ENCODE peak calls at places on chromosomes 13 and 19, in four cellular contexts. One of them, this sample, is unnamed.
A peak's percentile ranks its signal among the peaks of the same experiment; 100 is the strongest.

GRCh38 chr13:107883561-107884175 is 331.7 kb downstream of the LIG4 start:
- DNase-seq in HCT116: no peak
- DNase-seq in K562: peak; percentile 97
- DNase-seq in HepG2: no peak
- DNase-seq in this sample: no peak

GRCh38 chr13:41788552-41788951 is 172.4 kb downstream of the VWA8 start:
- DNase-seq in HCT116: no peak
- DNase-seq in K562: no peak
- DNase-seq in HepG2: no peak
- DNase-seq in this sample: no peak

GRCh38 chr13:49220856-49221614 is 897 bp downstream of the MLNR start:
- DNase-seq in HCT116: no peak
- DNase-seq in K562: no peak
- DNase-seq in HepG2: no peak
- DNase-seq in this sample: no peak

GRCh38 chr19:14678199-14678598 is 3.6 kb upstream of the ADGRE3 start:
- DNase-seq in HCT116: no peak
- DNase-seq in K562: no peak
- DNase-seq in HepG2: no peak
- DNase-seq in this sample: no peak

GRCh38 chr13:99990045-99990977 is 8.7 kb downstream of the ZIC2 start:
- DNase-seq in HCT116: no peak
- DNase-seq in K562: no peak
- DNase-seq in HepG2: no peak
- DNase-seq in this sample: no peak

GRCh38 chr13:81487151-81487550 is 1146.2 kb upstream of the SPRY2 start:
- DNase-seq in HCT116: peak; percentile 35
- DNase-seq in K562: peak; percentile 14
- DNase-seq in HepG2: peak; percentile 24
- DNase-seq in this sample: no peak

GRCh38 chr19:6062961-6063575 is 47.2 kb downstream of the RFX2 start:
- DNase-seq in HCT116: no peak
- DNase-seq in K562: no peak
- DNase-seq in HepG2: no peak
- DNase-seq in this sample: no peak

GRCh38 chr19:44024900-44025216 is 321 bp upstream of the ZNF222 start:
- DNase-seq in HCT116: no peak
- DNase-seq in K562: no peak
- DNase-seq in HepG2: no peak
- DNase-seq in this sample: no peak

GRCh38 chr13:84191199-84191598 is 308.9 kb upstream of the SLITRK1 start:
- DNase-seq in HCT116: no peak
- DNase-seq in K562: no peak
- DNase-seq in HepG2: no peak
- DNase-seq in this sample: no peak

GRCh38 chr19:31532034-31532433 is 182.8 kb upstream of the TSHZ3 start:
- DNase-seq in HCT116: no peak
- DNase-seq in K562: no peak
- DNase-seq in HepG2: no peak
- DNase-seq in this sample: no peak

GRCh38 chr13:48783181-48783630 is 129.5 kb downstream of the CYSLTR2 start:
- DNase-seq in HCT116: no peak
- DNase-seq in K562: peak; percentile 6
- DNase-seq in HepG2: peak; percentile 63
- DNase-seq in this sample: peak; percentile 4

GRCh38 chr19:29283366-29283765 is 70.4 kb upstream of the UQCRFS1 start:
- DNase-seq in HCT116: no peak
- DNase-seq in K562: no peak
- DNase-seq in HepG2: no peak
- DNase-seq in this sample: no peak
- TF ChIP-seq SIN3A in HCT116: no peak
- TF ChIP-seq SIN3A in K562: no peak
- TF ChIP-seq SIN3A in HepG2: no peak
- TF ChIP-seq SIN3A in this sample: no peak

DNA sequence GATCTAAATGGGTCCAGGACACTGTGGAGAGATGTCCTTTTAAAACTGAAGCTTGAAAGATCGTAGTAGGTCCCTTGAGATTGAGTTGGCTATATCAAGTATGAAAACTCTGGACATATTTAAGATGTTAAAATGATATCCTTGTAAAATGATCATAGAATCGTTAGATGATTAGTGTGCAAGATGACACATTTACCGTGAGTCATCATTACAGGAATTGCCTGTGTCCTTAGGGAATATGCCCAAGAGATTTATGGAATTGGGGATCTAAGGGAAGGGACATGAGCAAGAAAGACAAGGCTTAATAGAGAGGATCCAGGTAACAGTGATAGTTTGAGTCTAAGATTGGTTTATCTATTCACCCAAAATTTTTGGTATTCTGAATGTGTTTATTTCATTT is 233.7 kb downstream of the GPC5 start:
- DNase-seq in HCT116: no peak
- DNase-seq in K562: no peak
- DNase-seq in HepG2: no peak
- DNase-seq in this sample: no peak
- TF ChIP-seq TCF7L2 in HCT116: no peak
- TF ChIP-seq TCF7L2 in K562: no peak
- TF ChIP-seq TCF7L2 in HepG2: no peak
- TF ChIP-seq TCF7L2 in this sample: no peak

DNA sequence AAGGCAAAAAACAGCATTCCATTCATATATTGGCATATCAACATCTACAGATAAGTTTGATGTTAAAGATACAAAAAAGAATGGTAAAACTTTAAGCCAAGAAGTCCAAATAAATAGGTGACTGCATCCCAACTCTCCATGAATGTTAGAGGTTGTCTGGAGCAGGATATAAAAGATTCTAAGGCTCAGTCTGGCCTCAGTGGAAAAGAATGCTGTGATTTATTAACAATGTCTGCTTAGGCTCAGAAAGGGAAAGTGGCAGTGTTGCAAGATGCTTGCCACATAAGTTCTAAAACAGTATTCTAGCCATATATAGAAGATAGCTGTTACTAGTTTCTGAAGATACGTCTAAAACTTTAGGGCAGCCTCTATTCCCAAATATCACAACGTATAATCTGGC is 179.8 kb upstream of the NBEA start:
- DNase-seq in HCT116: no peak
- DNase-seq in K562: no peak
- DNase-seq in HepG2: no peak
- DNase-seq in this sample: no peak
- TF ChIP-seq SIN3A in HCT116: no peak
- TF ChIP-seq SIN3A in K562: no peak
- TF ChIP-seq SIN3A in HepG2: no peak
- TF ChIP-seq SIN3A in this sample: no peak

GRCh38 chr19:27776524-27776923 is 1436.4 kb downstream of the UQCRFS1 start:
- DNase-seq in HCT116: no peak
- DNase-seq in K562: peak; percentile 25
- DNase-seq in HepG2: no peak
- DNase-seq in this sample: no peak

GRCh38 chr19:27777242-27777641 is 1435.7 kb downstream of the UQCRFS1 start:
- DNase-seq in HCT116: no peak
- DNase-seq in K562: no peak
- DNase-seq in HepG2: no peak
- DNase-seq in this sample: no peak

GRCh38 chr19:27774827-27775226 is 1438.1 kb downstream of the UQCRFS1 start:
- DNase-seq in HCT116: no peak
- DNase-seq in K562: peak; percentile 41
- DNase-seq in HepG2: peak; percentile 18
- DNase-seq in this sample: no peak

GRCh38 chr19:27775395-27775794 is 1437.6 kb downstream of the UQCRFS1 start:
- DNase-seq in HCT116: no peak
- DNase-seq in K562: peak; percentile 11
- DNase-seq in HepG2: no peak
- DNase-seq in this sample: no peak

DNA sequence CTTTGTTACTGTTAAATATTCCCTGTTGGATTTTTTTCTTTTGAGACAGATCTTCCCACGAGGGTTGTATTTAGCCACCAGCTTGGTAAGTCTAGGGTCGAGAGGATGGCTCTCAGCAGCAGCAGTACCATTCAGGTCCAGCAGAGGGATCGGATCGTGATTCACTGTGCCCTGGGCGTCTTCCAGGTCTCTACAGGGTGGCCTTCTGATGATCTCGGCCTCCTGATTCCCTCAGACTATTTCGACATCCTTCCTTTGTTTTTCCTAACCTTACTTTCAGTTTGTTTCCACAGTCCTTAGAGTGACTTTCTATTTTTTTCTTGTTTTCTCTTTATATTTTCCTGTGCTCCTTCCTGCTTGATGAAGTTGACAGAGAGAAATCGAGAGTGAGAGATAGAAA is 1436.9 kb downstream of the UQCRFS1 start:
- DNase-seq in HCT116: no peak
- DNase-seq in K562: peak; percentile 16
- DNase-seq in HepG2: no peak
- DNase-seq in this sample: no peak
- TF ChIP-seq TCF7L2 in HCT116: no peak
- TF ChIP-seq TCF7L2 in K562: no peak
- TF ChIP-seq TCF7L2 in HepG2: no peak
- TF ChIP-seq TCF7L2 in this sample: no peak

GRCh38 chr19:18253130-18253529 is 21.1 kb downstream of the IQCN start:
- DNase-seq in HCT116: no peak
- DNase-seq in K562: no peak
- DNase-seq in HepG2: no peak
- DNase-seq in this sample: no peak

GRCh38 chr19:18252370-18252717 is 21.9 kb downstream of the IQCN start:
- DNase-seq in HCT116: no peak
- DNase-seq in K562: no peak
- DNase-seq in HepG2: no peak
- DNase-seq in this sample: no peak

GRCh38 chr19:18257503-18258470 is 16.5 kb downstream of the IQCN start:
- DNase-seq in HCT116: no peak
- DNase-seq in K562: no peak
- DNase-seq in HepG2: no peak
- DNase-seq in this sample: no peak

GRCh38 chr19:18253716-18254115 is 20.5 kb downstream of the IQCN start:
- DNase-seq in HCT116: no peak
- DNase-seq in K562: no peak
- DNase-seq in HepG2: no peak
- DNase-seq in this sample: no peak

GRCh38 chr19:18254546-18255500 is 19.4 kb downstream of the IQCN start:
- DNase-seq in HCT116: no peak
- DNase-seq in K562: no peak
- DNase-seq in HepG2: no peak
- DNase-seq in this sample: no peak
- TF ChIP-seq SIN3A in HCT116: no peak
- TF ChIP-seq SIN3A in K562: no peak
- TF ChIP-seq SIN3A in HepG2: no peak
- TF ChIP-seq SIN3A in this sample: no peak

This sample was measured in Panc1.